ENCODE peak calls at places on chromosomes 16 and 17, in ten cellular contexts. I is GM23338; Z is activated B cell treated with CpG ODN at 0.5 μM for 24 hours; S is NCI-H146; A is effector CD8-positive, alpha-beta T cell; W is mucosa of descending colon; C is Peyer's patch; G is HEK293T; Q is body of pancreas; K is NCI-H460. V is an unnamed sample.

GRCh38 chr17:8185580-8186445 is 4.2 kb downstream of the BORCS6 start:
- DNase-seq in I (peak), Z (peak), S (peak), A (peak), W (peak), C (peak), G (peak), Q (peak), K (peak), V (peak)

GRCh38 chr17:78414178-78415162 is 36.0 kb downstream of the PGS1 start:
- DNase-seq in I (no peak), Z (no peak), S (no peak), A (peak), W (no peak), C (peak), G (no peak), Q (no peak), K (no peak), V (no peak)

GRCh38 chr17:77466140-77466539 is 325.4 kb downstream of the SEC14L1 start:
- DNase-seq in I (peak), Z (no peak), S (no peak), A (no peak), W (no peak), C (no peak), G (no peak), Q (no peak), K (no peak), V (peak)

GRCh38 chr16:11025120-11025531 is 80.8 kb downstream of the CLEC16A start:
- DNase-seq in I (no peak), Z (no peak), S (no peak), A (no peak), W (no peak), C (no peak), G (no peak), Q (no peak), K (no peak), V (no peak)

GRCh38 chr17:77572851-77573250 is 385.7 kb upstream of the TNRC6C start:
- DNase-seq in I (no peak), Z (no peak), S (no peak), A (no peak), W (no peak), C (no peak), G (no peak), Q (no peak), K (no peak), V (no peak)

GRCh38 chr16:52631711-52632110 is 84.8 kb upstream of the TOX3 start:
- DNase-seq in I (no peak), Z (no peak), S (no peak), A (no peak), W (no peak), C (no peak), G (no peak), Q (no peak), K (no peak), V (no peak)

GRCh38 chr17:34313164-34313563 is 6.1 kb upstream of the CCL8 start:
- DNase-seq in I (no peak), Z (no peak), S (no peak), A (no peak), W (no peak), C (no peak), G (no peak), Q (no peak), K (no peak), V (no peak)

GRCh38 chr17:47801176-47801765 is 20.3 kb downstream of the OSBPL7 start:
- DNase-seq in I (no peak), Z (no peak), S (no peak), A (no peak), W (no peak), C (no peak), G (no peak), Q (no peak), K (no peak), V (no peak)

GRCh38 chr17:32276217-32276616 is 10.6 kb downstream of the RHBDL3 start:
- DNase-seq in I (peak), Z (no peak), S (no peak), A (no peak), W (no peak), C (no peak), G (no peak), Q (no peak), K (no peak), V (no peak)

GRCh38 chr16:85894266-85894665 is 4.7 kb upstream of the IRF8 start:
- DNase-seq in I (peak), Z (no peak), S (no peak), A (no peak), W (no peak), C (peak), G (no peak), Q (peak), K (no peak), V (no peak)

GRCh38 chr17:55769625-55770000 is 18.8 kb downstream of the PCTP start:
- DNase-seq in I (no peak), Z (no peak), S (no peak), A (no peak), W (no peak), C (no peak), G (no peak), Q (peak), K (peak), V (no peak)

GRCh38 chr17:27414271-27414670 is 42.0 kb upstream of the KSR1 start:
- DNase-seq in I (no peak), Z (no peak), S (no peak), A (no peak), W (no peak), C (no peak), G (no peak), Q (no peak), K (no peak), V (no peak)

GRCh38 chr17:4632583-4632923 is 8.9 kb downstream of the ALOX15 start:
- DNase-seq in I (no peak), Z (no peak), S (no peak), A (no peak), W (no peak), C (no peak), G (no peak), Q (no peak), K (no peak), V (no peak)

GRCh38 chr17:6729531-6729930 is 16.4 kb upstream of the SLC13A5 start:
- DNase-seq in I (no peak), Z (no peak), S (no peak), A (no peak), W (no peak), C (no peak), G (no peak), Q (no peak), K (no peak), V (no peak)

GRCh38 chr17:65530158-65530984 is 31.1 kb downstream of the AXIN2 start:
- DNase-seq in I (no peak), Z (no peak), S (peak), A (no peak), W (no peak), C (peak), G (no peak), Q (no peak), K (no peak), V (no peak)

GRCh38 chr16:86512860-86513470 is 2.6 kb downstream of the FOXF1 start:
- DNase-seq in I (no peak), Z (no peak), S (no peak), A (no peak), W (no peak), C (no peak), G (no peak), Q (no peak), K (no peak), V (no peak)

GRCh38 chr16:55701442-55702319 is 45.9 kb downstream of the SLC6A2 start:
- DNase-seq in I (peak), Z (no peak), S (peak), A (no peak), W (no peak), C (peak), G (peak), Q (peak), K (peak), V (peak)